ENCODE peak calls at places on chromosomes 13 and 19, in four cellular contexts. H is fibroblast of lung, I is left ventricle myocardium inferior, B is small intestine. F is an unnamed sample. For H3K27me3, the result is how much of the 10 kb centered on the place peaks cover.

GRCh38 chr13:107138468-107138867 is 570.5 kb upstream of the ARGLU1 start:
- DNase-seq in I (no peak), H (no peak), B (no peak), F (no peak)

GRCh38 chr13:98641075-98641474 is 64.2 kb upstream of the STK24 start:
- DNase-seq in B (no peak), I (no peak), H (no peak), F (no peak)

GRCh38 chr19:58379276-58379675 is 1.6 kb downstream of the ZNF837 start:
- DNase-seq in I (no peak), B (no peak), H (no peak), F (peak)

GRCh38 chr13:32165791-32166190 is 134.2 kb downstream of the FRY start:
- DNase-seq in H (no peak), I (peak), B (no peak), F (peak)

GRCh38 chr19:34744896-34745690 is 11.1 kb downstream of the ZNF181 start:
- DNase-seq in H (no peak), B (no peak), I (no peak), F (no peak)

GRCh38 chr19:19458110-19458816 is 52.8 kb downstream of the GATAD2A start:
- DNase-seq in B (no peak), H (no peak), I (no peak), F (peak)

GRCh38 chr19:2552859-2553258 is 76.9 kb downstream of the GADD45B start:
- DNase-seq in B (peak), H (no peak), I (peak), F (peak)

GRCh38 chr19:3712663-3713531 is 4.7 kb downstream of the TJP3 start:
- DNase-seq in I (no peak), H (no peak), B (peak), F (peak)

GRCh38 chr19:34994286-34994642 is 5.9 kb upstream of the GRAMD1A start:
- DNase-seq in B (no peak), H (no peak), I (no peak), F (peak)

GRCh38 chr19:5189318-5189607 is 151.3 kb downstream of the PTPRS start:
- DNase-seq in H (no peak), B (no peak), I (no peak), F (no peak)

GRCh38 chr19:33726756-33727155 is 69.9 kb upstream of the KCTD15 start:
- DNase-seq in H (no peak), I (no peak), B (no peak), F (no peak)

GRCh38 chr19:51660975-51661600 is 14.5 kb upstream of the SIGLEC14 start:
- DNase-seq in I (peak), B (peak), H (peak), F (peak)

GRCh38 chr13:101489635-101490034 is 37.2 kb downstream of the ITGBL1 start:
- DNase-seq in H (peak), I (no peak), B (no peak), F (no peak)

GRCh38 chr13:55410398-55411330 is 1730.1 kb upstream of the PRR20A start:
- DNase-seq in B (no peak), I (no peak), H (no peak), F (no peak)

GRCh38 chr19:37304190-37304883 is 66.6 kb upstream of the ZNF527 start:
- DNase-seq in I (peak), B (no peak), H (no peak), F (peak)
- H3K4me3 ChIP-seq in I (peak), B (no peak), H (peak), F (peak)

DNA sequence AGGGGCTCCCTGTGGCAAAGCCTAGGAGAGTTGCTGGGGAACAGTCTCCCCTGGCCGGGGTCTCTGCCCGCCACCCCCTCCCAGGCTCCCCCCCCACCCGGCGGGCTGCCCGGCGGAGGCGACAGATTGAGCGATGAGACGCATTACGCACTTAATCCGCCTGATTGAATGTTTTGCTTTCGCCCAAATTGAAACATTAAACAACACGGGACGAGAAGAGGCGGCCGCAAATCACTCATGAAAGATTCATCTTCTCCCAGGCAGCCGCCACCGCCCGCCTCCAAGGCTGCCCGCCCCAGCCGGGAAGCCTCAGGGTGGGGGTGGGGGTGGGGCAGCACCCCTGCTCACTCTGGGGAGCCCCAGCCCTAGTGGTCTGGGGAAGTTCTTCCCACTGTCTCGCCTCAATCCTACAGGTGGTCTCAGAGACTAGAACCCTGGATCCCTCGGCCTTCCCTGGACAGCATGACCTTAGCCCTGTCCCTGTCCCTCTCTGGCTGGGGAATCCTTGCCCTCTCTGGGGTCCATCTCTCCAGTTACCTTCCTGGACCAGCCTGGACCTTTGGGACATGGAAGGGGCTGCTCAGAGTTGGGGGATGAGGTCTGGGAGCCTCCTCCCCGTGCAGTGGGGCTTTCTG is 7.6 kb upstream of the ERFL start:
- DNase-seq in H (no peak), B (no peak), I (no peak), F (no peak)
- H3K27me3 ChIP-seq in H (under half), B (under half), I (half or more), F (under half)

DNA sequence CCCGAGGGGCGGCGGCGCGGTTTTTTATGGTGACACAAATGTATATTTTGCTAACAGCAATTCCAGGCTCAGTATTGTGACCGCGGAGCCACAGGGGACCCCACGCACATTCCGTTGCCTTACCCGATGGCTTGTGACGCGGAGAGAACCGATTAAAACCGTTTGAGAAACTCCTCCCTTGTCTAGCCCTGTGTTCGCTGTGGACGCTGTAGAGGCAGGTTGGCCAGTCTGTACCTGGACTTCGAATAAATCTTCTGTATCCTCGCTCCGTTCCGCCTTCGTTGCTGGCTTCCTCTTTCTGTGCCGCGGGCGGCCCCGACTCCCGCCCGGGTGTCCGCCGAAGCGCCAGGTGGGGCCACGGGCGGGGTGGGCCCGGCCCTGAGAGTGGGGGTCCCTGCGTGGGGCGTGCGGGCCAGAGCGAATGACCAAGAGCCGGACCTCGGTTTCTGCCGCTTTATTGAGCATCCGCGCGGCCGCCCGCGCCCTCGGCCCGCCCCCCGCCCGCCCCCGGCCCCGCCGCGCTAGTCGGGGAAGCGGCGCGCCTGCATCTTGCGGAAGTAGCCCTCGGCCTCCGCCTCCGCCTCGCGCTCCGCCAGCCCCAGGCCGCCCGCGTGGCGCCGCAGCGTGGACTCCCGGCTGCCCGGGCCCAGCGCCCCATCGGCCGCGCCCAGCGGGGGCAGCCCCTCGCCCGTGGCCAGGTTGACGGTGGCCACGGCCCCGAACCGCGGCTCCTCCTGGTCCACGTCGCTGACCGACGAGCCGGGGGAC is 9.5 kb downstream of the PLPPR3 start:
- DNase-seq in B (no peak), I (no peak), H (no peak), F (no peak)
- H3K27ac ChIP-seq in B (no peak), I (no peak), H (no peak), F (no peak)

DNA sequence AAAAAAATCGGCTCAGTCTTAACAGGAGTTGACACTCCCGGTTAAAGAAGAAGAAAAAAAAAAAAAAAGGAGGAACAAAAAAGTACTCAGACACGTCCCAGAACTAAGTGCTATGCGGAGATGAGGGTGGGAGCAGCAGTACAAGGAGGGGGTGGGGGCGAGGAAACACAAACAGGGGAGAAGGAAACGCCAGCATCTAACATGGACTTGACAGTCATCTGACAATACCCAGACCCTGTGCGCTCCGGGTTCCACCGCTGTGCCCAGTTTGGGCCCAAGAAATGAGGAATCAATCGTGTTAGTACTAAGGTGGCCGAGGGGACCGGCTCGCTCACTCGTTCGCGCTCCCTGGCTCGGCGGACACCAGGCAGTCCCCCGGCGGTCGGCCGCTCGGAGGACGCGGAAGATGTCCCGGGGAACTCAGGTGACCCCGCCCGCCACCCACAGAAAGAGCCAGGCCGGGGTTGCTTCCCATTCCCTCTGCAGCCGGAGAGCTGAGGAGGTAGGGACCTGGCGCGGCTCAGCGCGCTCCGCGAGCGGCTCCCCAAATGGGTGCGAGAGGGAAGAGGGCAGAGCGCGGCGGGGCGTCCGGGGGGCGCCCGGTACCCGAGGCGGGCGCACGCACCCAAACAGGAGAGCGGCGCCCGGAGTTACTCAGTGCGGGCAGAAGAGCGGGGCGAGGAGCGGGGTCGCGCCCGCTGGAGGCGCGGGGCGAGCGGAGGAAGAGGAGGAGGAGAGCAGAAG is 648 bp downstream of the TSHZ3 start:
- DNase-seq in B (no peak), I (peak), H (peak), F (peak)
- H3K4me3 ChIP-seq in B (peak), I (peak), H (peak), F (peak)

F was measured in lower lobe of right lung.